ENCODE peak calls at places on chromosomes 2 and 18, in five cellular contexts. U is MM.1S, F is A549, X is transverse colon, L is tibial nerve. W is an unnamed sample.

GRCh38 chr2:203809084-203809521 is 58.5 kb upstream of the CTLA4 start:
- DNase-seq in X (no peak), U (no peak), L (no peak), F (no peak), W (no peak)

GRCh38 chr2:118310016-118310877 is 222.0 kb downstream of the INSIG2 start:
- DNase-seq in F (no peak), X (peak; percentile 13), U (peak; percentile 34), L (peak; percentile 15), W (peak; percentile 57)

GRCh38 chr18:11872479-11873136 is 21.4 kb downstream of the CHMP1B start:
- DNase-seq in X (no peak), L (no peak), F (peak; percentile 41), U (no peak), W (no peak)

GRCh38 chr2:167832840-167833239 is 414.6 kb downstream of the STK39 start:
- DNase-seq in U (no peak), L (no peak), F (no peak), X (no peak), W (no peak)

GRCh38 chr2:233271693-233272092 is 20.2 kb downstream of the ATG16L1 start:
- DNase-seq in U (no peak), X (no peak), F (no peak), L (no peak), W (no peak)

GRCh38 chr2:8408560-8409460 is 273.0 kb upstream of the ID2 start:
- DNase-seq in L (no peak), F (no peak), X (no peak), U (peak; percentile 75), W (no peak)

GRCh38 chr2:191938779-191939178 is 91.9 kb upstream of the CAVIN2 start:
- DNase-seq in L (no peak), U (no peak), F (no peak), X (no peak), W (no peak)

GRCh38 chr2:47201224-47201623 is 46.1 kb upstream of the STPG4 start:
- DNase-seq in X (no peak), L (no peak), F (no peak), U (no peak), W (no peak)

GRCh38 chr2:188517549-188518255 is 226.0 kb downstream of the GULP1 start:
- DNase-seq in F (no peak), X (no peak), L (no peak), U (no peak), W (no peak)

GRCh38 chr2:188414412-188414811 is 122.7 kb downstream of the GULP1 start:
- DNase-seq in X (no peak), U (no peak), L (no peak), F (peak; percentile 35), W (no peak)

GRCh38 chr2:26613241-26614204 is 27.6 kb downstream of the CIB4 start:
- DNase-seq in X (no peak), F (no peak), L (no peak), U (no peak), W (no peak)

GRCh38 chr18:72833471-72833870 is 34.3 kb downstream of the NETO1 start:
- DNase-seq in U (no peak), F (no peak), L (no peak), X (no peak), W (no peak)

GRCh38 chr2:133171396-133172004 is 396.8 kb downstream of the NCKAP5 start:
- DNase-seq in X (no peak), F (peak; percentile 9), L (peak; percentile 52), U (peak; percentile 68), W (peak; percentile 41)

GRCh38 chr2:43080626-43081025 is 145.8 kb downstream of the ZFP36L2 start:
- DNase-seq in U (no peak), F (no peak), X (no peak), L (no peak), W (no peak)

GRCh38 chr2:66874411-66874810 is 439.5 kb downstream of the MEIS1 start:
- DNase-seq in L (no peak), X (no peak), U (no peak), F (no peak), W (no peak)

GRCh38 chr2:7692657-7693161 is 775.5 kb downstream of the RNF144A start:
- DNase-seq in X (no peak), L (peak; percentile 43), U (no peak), F (no peak), W (no peak)

GRCh38 chr2:42801388-42801787 is 9.0 kb upstream of the HAAO start:
- DNase-seq in X (no peak), L (no peak), F (no peak), U (no peak), W (no peak)

GRCh38 chr2:68751397-68752339 is 17.1 kb downstream of the ARHGAP25 start:
- DNase-seq in U (peak; percentile 88), X (peak; percentile 95), L (peak; percentile 90), F (peak; percentile 82), W (peak; percentile 90)
- H3K4me3 ChIP-seq in U (no peak overlapping the region), X (no peak overlapping the region), L (no peak overlapping the region), F (no peak overlapping the region), W (no peak overlapping the region)

GRCh38 chr2:2902551-2903216 is 474.9 kb downstream of the EIPR1 start:
- DNase-seq in U (no peak), X (no peak), L (no peak), F (no peak), W (no peak)
- H3K4me1 ChIP-seq in U (no peaks in the 10 kb centered on the region), X (no peaks in the 10 kb centered on the region), L (no peaks in the 10 kb centered on the region), F (no peaks in the 10 kb centered on the region), W (no peaks in the 10 kb centered on the region)

DNA sequence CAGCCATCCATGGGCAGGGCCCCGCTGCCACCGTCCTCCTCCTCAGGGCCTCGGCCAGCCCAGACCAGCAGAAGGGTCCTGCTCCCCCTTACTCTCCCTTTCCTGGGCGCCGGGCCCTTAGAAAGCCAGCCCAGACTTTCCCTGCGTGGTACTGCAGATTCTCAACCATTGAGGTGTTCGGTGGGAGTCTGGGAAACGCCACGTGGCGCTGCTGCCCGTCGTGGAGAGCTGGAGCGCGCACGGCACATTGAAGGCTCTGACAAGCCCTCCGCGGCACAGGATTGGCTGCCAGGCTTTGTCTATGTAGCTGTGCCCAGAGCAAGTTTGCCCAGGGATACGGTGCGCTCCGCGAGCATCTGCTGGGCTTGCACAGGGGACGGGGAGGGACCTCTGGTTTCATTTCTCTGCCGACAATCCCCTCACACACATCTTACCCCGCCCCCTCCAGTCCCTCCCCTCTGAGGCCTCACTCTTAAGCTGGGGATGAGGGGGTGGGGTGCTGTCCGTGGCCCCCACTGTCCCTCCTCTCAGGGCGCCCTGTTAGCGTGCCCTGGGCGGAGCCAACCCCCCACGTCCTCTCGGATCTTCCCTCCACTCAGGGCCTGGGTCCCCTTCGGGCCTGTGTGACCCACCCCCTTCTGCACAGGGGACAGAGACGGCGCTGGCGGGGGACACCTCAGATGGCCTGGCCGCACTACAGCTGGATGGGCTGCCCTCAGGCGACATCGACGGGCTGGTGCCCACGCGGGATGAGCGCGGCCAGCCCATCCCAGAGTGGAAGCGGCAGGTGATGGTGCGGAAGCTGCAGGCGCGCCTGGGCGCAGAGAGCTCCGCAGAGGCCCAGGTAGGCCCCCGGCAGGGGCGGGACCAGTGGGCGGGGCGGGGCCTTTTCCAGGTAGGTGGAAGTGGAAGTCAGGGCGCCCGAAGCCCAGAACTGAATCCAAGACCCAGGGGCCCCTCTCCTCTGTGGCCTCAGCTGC is 10.1 kb upstream of the KLHL30 start:
- DNase-seq in U (no peak), L (no peak), F (no peak), X (no peak), W (no peak)
- H3K4me3 ChIP-seq in U (no peak overlapping the region), L (no peak overlapping the region), F (no peak overlapping the region), X (no peak overlapping the region), W (no peak overlapping the region)

GRCh38 chr18:48922801-48923730 is 27.7 kb downstream of the SMAD7 start:
- DNase-seq in L (peak; percentile 63), U (no peak), F (no peak), X (peak; percentile 79), W (peak; percentile 95)
- H3K4me1 ChIP-seq in L (peaks cover 68% of the 10 kb centered on the region), U (peaks cover 93% of the 10 kb centered on the region), F (peaks cover 99% of the 10 kb centered on the region), X (peaks cover 66% of the 10 kb centered on the region), W (peaks cover 69% of the 10 kb centered on the region)

GRCh38 chr2:25521665-25522387 is 151.6 kb downstream of the DTNB start:
- DNase-seq in L (peak; percentile 55), F (peak; percentile 28), X (no peak), U (peak; percentile 90), W (peak; percentile 71)
- H3K4me3 ChIP-seq in L (peak overlapping the region; percentile 0), F (no peak overlapping the region), X (no peak overlapping the region), U (peak overlapping the region; percentile 48), W (peak overlapping the region; percentile 27)

GRCh38 chr2:230723363-230723762 is 10.7 kb downstream of the CAB39 start:
- DNase-seq in F (no peak), X (no peak), L (no peak), U (no peak), W (no peak)
- H3K4me1 ChIP-seq in F (no peaks in the 10 kb centered on the region), X (peaks cover 39% of the 10 kb centered on the region), L (peaks cover 34% of the 10 kb centered on the region), U (peaks cover 14% of the 10 kb centered on the region), W (peaks cover 7% of the 10 kb centered on the region)

GRCh38 chr2:172462393-172463381 is 35.3 kb downstream of the ITGA6 start:
- DNase-seq in L (no peak), X (peak; percentile 44), F (no peak), U (peak; percentile 84), W (no peak)

GRCh38 chr2:172461591-172462392 is 34.4 kb downstream of the ITGA6 start:
- DNase-seq in X (peak; percentile 84), U (peak; percentile 71), L (no peak), F (peak; percentile 35), W (peak; percentile 54)

GRCh38 chr2:172467382-172467781 is 40.0 kb downstream of the ITGA6 start:
- DNase-seq in F (no peak), U (no peak), X (no peak), L (no peak), W (no peak)

GRCh38 chr2:172464340-172465129 is 37.1 kb downstream of the ITGA6 start:
- DNase-seq in U (no peak), X (no peak), F (no peak), L (no peak), W (no peak)

GRCh38 chr2:172465417-172466334 is 38.3 kb downstream of the ITGA6 start:
- DNase-seq in F (peak; percentile 40), L (peak; percentile 84), U (peak; percentile 76), X (peak; percentile 83), W (peak; percentile 71)
- H3K4me3 ChIP-seq in F (peak overlapping the region; percentile 20), L (no peak overlapping the region), U (no peak overlapping the region), X (no peak overlapping the region), W (peak overlapping the region; percentile 32)

GRCh38 chr18:74512321-74513053 is 16.3 kb downstream of the CNDP2 start:
- DNase-seq in U (no peak), L (no peak), F (no peak), X (no peak), W (no peak)
- H3K4me1 ChIP-seq in U (no peaks in the 10 kb centered on the region), L (peaks cover 15% of the 10 kb centered on the region), F (no peaks in the 10 kb centered on the region), X (peaks cover 19% of the 10 kb centered on the region), W (no peaks in the 10 kb centered on the region)